ENCODE peak calls at places on chromosomes 4 and X, in five cellular contexts. One of them, this sample, is unnamed. For H3K4me1 and H3K27me3, the result is how much of the 10 kb centered on the place peaks cover.

GRCh38 chr4:40576651-40577480 is 52.8 kb downstream of the RBM47 start:
- DNase-seq in uterus: peak
- DNase-seq in CD8-positive, alpha-beta T cell: no peak
- DNase-seq in right cardiac atrium: peak
- DNase-seq in left lung: peak
- DNase-seq in this sample: no peak

GRCh38 chrX:24925430-24925829 is 90.3 kb downstream of the ARX start:
- DNase-seq in uterus: no peak
- DNase-seq in CD8-positive, alpha-beta T cell: no peak
- DNase-seq in right cardiac atrium: no peak
- DNase-seq in left lung: no peak
- DNase-seq in this sample: no peak

GRCh38 chr4:176363072-176363471 is 43.3 kb downstream of the SPCS3 start:
- DNase-seq in uterus: no peak
- DNase-seq in CD8-positive, alpha-beta T cell: no peak
- DNase-seq in right cardiac atrium: no peak
- DNase-seq in left lung: no peak
- DNase-seq in this sample: no peak

GRCh38 chr4:8765084-8765483 is 106.6 kb downstream of the HMX1 start:
- DNase-seq in left lung: peak
- DNase-seq in right cardiac atrium: peak
- DNase-seq in CD8-positive, alpha-beta T cell: no peak
- DNase-seq in uterus: no peak
- DNase-seq in this sample: no peak

GRCh38 chrX:51876441-51876840 is 17.0 kb upstream of the MAGED1 start:
- DNase-seq in uterus: no peak
- DNase-seq in right cardiac atrium: no peak
- DNase-seq in CD8-positive, alpha-beta T cell: no peak
- DNase-seq in left lung: no peak
- DNase-seq in this sample: no peak

GRCh38 chrX:44974462-44974861 is 101.5 kb downstream of the KDM6A start:
- DNase-seq in left lung: no peak
- DNase-seq in CD8-positive, alpha-beta T cell: no peak
- DNase-seq in right cardiac atrium: no peak
- DNase-seq in uterus: no peak
- DNase-seq in this sample: no peak

GRCh38 chr4:31458813-31459212 is 738.6 kb downstream of the PCDH7 start:
- DNase-seq in right cardiac atrium: no peak
- DNase-seq in CD8-positive, alpha-beta T cell: no peak
- DNase-seq in uterus: no peak
- DNase-seq in left lung: no peak
- DNase-seq in this sample: no peak

GRCh38 chr4:55122235-55122634 is 3.2 kb downstream of the KDR start:
- DNase-seq in uterus: no peak
- DNase-seq in CD8-positive, alpha-beta T cell: no peak
- DNase-seq in right cardiac atrium: no peak
- DNase-seq in left lung: no peak
- DNase-seq in this sample: no peak

GRCh38 chr4:182698212-182698611 is 219.0 kb downstream of the DCTD start:
- DNase-seq in uterus: no peak
- DNase-seq in CD8-positive, alpha-beta T cell: no peak
- DNase-seq in left lung: no peak
- DNase-seq in right cardiac atrium: no peak
- DNase-seq in this sample: no peak

GRCh38 chr4:110854021-110854678 is 231.3 kb upstream of the PITX2 start:
- DNase-seq in right cardiac atrium: no peak
- DNase-seq in CD8-positive, alpha-beta T cell: no peak
- DNase-seq in uterus: no peak
- DNase-seq in left lung: no peak
- DNase-seq in this sample: no peak

GRCh38 chrX:108439434-108439883 is at the start of gene COL4A5:
- DNase-seq in left lung: no peak
- DNase-seq in CD8-positive, alpha-beta T cell: no peak
- DNase-seq in uterus: peak
- DNase-seq in right cardiac atrium: peak
- DNase-seq in this sample: no peak

GRCh38 chr4:2078584-2078983 is 19.5 kb downstream of the NAT8L start:
- DNase-seq in CD8-positive, alpha-beta T cell: no peak
- DNase-seq in left lung: no peak
- DNase-seq in right cardiac atrium: no peak
- DNase-seq in uterus: no peak
- DNase-seq in this sample: no peak

GRCh38 chr4:166318810-166319525 is 445.9 kb downstream of the TLL1 start:
- DNase-seq in left lung: no peak
- DNase-seq in right cardiac atrium: no peak
- DNase-seq in uterus: no peak
- DNase-seq in CD8-positive, alpha-beta T cell: no peak
- DNase-seq in this sample: no peak

GRCh38 chr4:86934147-86934771 is 552 bp upstream of the AFF1 start:
- DNase-seq in CD8-positive, alpha-beta T cell: peak
- DNase-seq in uterus: no peak
- DNase-seq in left lung: no peak
- DNase-seq in right cardiac atrium: no peak
- DNase-seq in this sample: no peak

GRCh38 chr4:22999419-22999818 is 306.7 kb downstream of the GBA3 start:
- DNase-seq in right cardiac atrium: no peak
- DNase-seq in left lung: no peak
- DNase-seq in CD8-positive, alpha-beta T cell: no peak
- DNase-seq in uterus: no peak
- DNase-seq in this sample: no peak

GRCh38 chr4:100811046-100811445 is 293.2 kb upstream of the EMCN start:
- DNase-seq in CD8-positive, alpha-beta T cell: no peak
- DNase-seq in uterus: no peak
- DNase-seq in left lung: no peak
- DNase-seq in right cardiac atrium: no peak
- DNase-seq in this sample: no peak

GRCh38 chr4:128379860-128380259 is 92.2 kb upstream of the PGRMC2 start:
- DNase-seq in left lung: no peak
- DNase-seq in CD8-positive, alpha-beta T cell: no peak
- DNase-seq in right cardiac atrium: peak
- DNase-seq in uterus: no peak
- DNase-seq in this sample: no peak

DNA sequence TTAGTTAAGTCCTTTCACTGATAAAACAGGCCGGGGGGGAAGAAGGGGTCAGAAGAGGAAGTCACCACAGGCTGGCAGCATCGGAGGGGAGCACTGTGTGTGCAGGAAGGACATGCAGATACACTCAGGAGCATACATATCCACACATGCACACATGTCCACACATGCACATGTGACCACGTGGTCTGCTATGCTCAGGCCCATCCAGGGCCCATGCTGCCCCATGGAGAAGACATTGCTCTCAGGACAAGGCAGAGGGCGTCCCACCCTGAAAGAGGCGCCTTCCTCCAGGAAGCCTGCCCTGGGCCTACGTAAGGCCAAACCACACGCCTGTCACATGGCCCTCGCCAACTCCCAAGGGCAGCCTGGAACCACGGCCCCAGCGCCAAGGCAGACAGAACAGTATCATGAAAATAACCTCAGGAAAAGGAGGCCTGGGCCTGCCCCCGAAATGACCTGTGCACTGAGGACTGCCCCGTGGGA is 15.8 kb downstream of the WDR1 start:
- DNase-seq in uterus: no peak
- DNase-seq in CD8-positive, alpha-beta T cell: no peak
- DNase-seq in right cardiac atrium: peak
- DNase-seq in left lung: peak
- DNase-seq in this sample: peak
- H3K4me1 ChIP-seq in uterus: under half
- H3K4me1 ChIP-seq in CD8-positive, alpha-beta T cell: half or more
- H3K4me1 ChIP-seq in right cardiac atrium: under half
- H3K4me1 ChIP-seq in left lung: half or more
- H3K4me1 ChIP-seq in this sample: half or more

GRCh38 chrX:71096702-71097032 is 1.0 kb downstream of the FOXO4 start:
- DNase-seq in CD8-positive, alpha-beta T cell: no peak
- DNase-seq in uterus: no peak
- DNase-seq in right cardiac atrium: peak
- DNase-seq in left lung: peak
- DNase-seq in this sample: no peak
- H3K27ac ChIP-seq in CD8-positive, alpha-beta T cell: peak
- H3K27ac ChIP-seq in uterus: peak
- H3K27ac ChIP-seq in right cardiac atrium: no peak
- H3K27ac ChIP-seq in left lung: peak
- H3K27ac ChIP-seq in this sample: peak

GRCh38 chr4:112515278-112516075 is 503 bp downstream of the NEUROG2 start:
- DNase-seq in CD8-positive, alpha-beta T cell: no peak
- DNase-seq in left lung: peak
- DNase-seq in uterus: no peak
- DNase-seq in right cardiac atrium: peak
- DNase-seq in this sample: peak

GRCh38 chr4:112516401-112517066 is 554 bp upstream of the NEUROG2 start:
- DNase-seq in CD8-positive, alpha-beta T cell: no peak
- DNase-seq in left lung: peak
- DNase-seq in right cardiac atrium: peak
- DNase-seq in uterus: no peak
- DNase-seq in this sample: no peak

GRCh38 chr4:112514449-112515277 is 1.3 kb downstream of the NEUROG2 start:
- DNase-seq in CD8-positive, alpha-beta T cell: no peak
- DNase-seq in left lung: peak
- DNase-seq in right cardiac atrium: no peak
- DNase-seq in uterus: no peak
- DNase-seq in this sample: no peak

GRCh38 chr4:112516076-112516385 is at the start of gene NEUROG2:
- DNase-seq in uterus: no peak
- DNase-seq in left lung: no peak
- DNase-seq in right cardiac atrium: no peak
- DNase-seq in CD8-positive, alpha-beta T cell: no peak
- DNase-seq in this sample: no peak

DNA sequence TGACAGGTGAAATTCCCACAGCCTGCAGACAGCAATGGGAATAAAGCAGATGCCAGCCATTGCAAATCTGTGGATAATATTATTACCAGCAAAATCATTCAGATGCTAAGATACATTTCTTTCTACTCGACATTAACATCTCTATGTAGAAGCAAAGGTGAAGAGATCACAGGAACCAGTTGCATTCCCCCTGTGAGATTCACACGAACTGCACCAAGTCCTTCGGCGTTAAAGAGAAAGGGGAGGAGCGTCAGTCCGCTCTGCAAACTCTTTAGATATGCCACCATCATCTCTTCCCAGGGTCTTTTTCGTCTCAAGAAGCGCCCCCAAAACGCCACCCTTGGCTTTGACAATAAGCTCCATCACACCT is 1.9 kb downstream of the NEUROG2 start:
- DNase-seq in right cardiac atrium: no peak
- DNase-seq in uterus: no peak
- DNase-seq in left lung: no peak
- DNase-seq in CD8-positive, alpha-beta T cell: no peak
- DNase-seq in this sample: no peak
- H3K27me3 ChIP-seq in right cardiac atrium: under half
- H3K27me3 ChIP-seq in uterus: under half
- H3K27me3 ChIP-seq in left lung: half or more
- H3K27me3 ChIP-seq in CD8-positive, alpha-beta T cell: half or more
- H3K27me3 ChIP-seq in this sample: half or more

GRCh38 chr4:104487105-104487504 is 7.6 kb downstream of the CXXC4 start:
- DNase-seq in right cardiac atrium: no peak
- DNase-seq in CD8-positive, alpha-beta T cell: no peak
- DNase-seq in left lung: no peak
- DNase-seq in uterus: no peak
- DNase-seq in this sample: no peak
- H3K4me1 ChIP-seq in right cardiac atrium: under half
- H3K4me1 ChIP-seq in CD8-positive, alpha-beta T cell: under half
- H3K4me1 ChIP-seq in left lung: under half
- H3K4me1 ChIP-seq in uterus: under half
- H3K4me1 ChIP-seq in this sample: under half

GRCh38 chrX:72126048-72126415 is 5.7 kb downstream of the RTL5 start:
- DNase-seq in CD8-positive, alpha-beta T cell: no peak
- DNase-seq in uterus: no peak
- DNase-seq in right cardiac atrium: no peak
- DNase-seq in left lung: no peak
- DNase-seq in this sample: no peak
- H3K27ac ChIP-seq in CD8-positive, alpha-beta T cell: no peak
- H3K27ac ChIP-seq in uterus: peak
- H3K27ac ChIP-seq in right cardiac atrium: peak
- H3K27ac ChIP-seq in left lung: peak
- H3K27ac ChIP-seq in this sample: no peak

This sample was measured in CD8-positive, alpha-beta memory T cell.